ENCODE peak calls at places on chromosomes 16 and 17, in four cellular contexts. H is astrocyte, D is IMR-90, O is body of pancreas. K is an unnamed sample.
A peak's percentile ranks its signal among the peaks of the same experiment; 100 is the strongest.

GRCh38 chr17:29196784-29197515 is 16.8 kb upstream of the MYO18A start:
- DNase-seq in H (no peak), D (no peak), O (peak; percentile 6), K (no peak)

GRCh38 chr17:58525239-58525638 is 10.8 kb upstream of the MTMR4 start:
- DNase-seq in H (peak; percentile 85), D (peak; percentile 84), O (no peak), K (peak; percentile 97)

GRCh38 chr16:1487395-1488053 is 1.2 kb downstream of the PTX4 start:
- DNase-seq in H (no peak), D (no peak), O (no peak), K (no peak)

GRCh38 chr16:67884684-67885083 is at the start of gene NRN1L:
- DNase-seq in H (peak; percentile 70), D (peak; percentile 89), O (peak; percentile 55), K (peak; percentile 91)

GRCh38 chr16:4081577-4082021 is 34.6 kb downstream of the ADCY9 start:
- DNase-seq in H (no peak), D (peak; percentile 49), O (no peak), K (peak; percentile 10)

GRCh38 chr17:61634942-61635538 is 44.0 kb upstream of the NACA2 start:
- DNase-seq in H (no peak), D (no peak), O (no peak), K (no peak)

GRCh38 chr17:44794699-44795413 is 35.2 kb downstream of the GJC1 start:
- DNase-seq in H (peak; percentile 96), D (peak; percentile 99), O (no peak), K (peak; percentile 82)

GRCh38 chr16:71709231-71709781 is 15.2 kb downstream of the PHLPP2 start:
- DNase-seq in H (peak; percentile 80), D (peak; percentile 32), O (no peak), K (peak; percentile 29)

GRCh38 chr17:16407911-16408588 is 7.3 kb upstream of the TRPV2 start:
- DNase-seq in H (peak; percentile 26), D (peak; percentile 47), O (peak; percentile 43), K (peak; percentile 63)

GRCh38 chr17:72683506-72684404 is 408.7 kb downstream of the SLC39A11 start:
- DNase-seq in H (peak; percentile 95), D (peak; percentile 98), O (peak; percentile 17), K (peak; percentile 92)

GRCh38 chr16:69306031-69306430 is 5.1 kb upstream of the VPS4A start:
- DNase-seq in H (no peak), D (no peak), O (no peak), K (no peak)

GRCh38 chr17:77786090-77786489 is 172.4 kb upstream of the TNRC6C start:
- DNase-seq in H (no peak), D (no peak), O (no peak), K (no peak)

GRCh38 chr17:60106377-60107059 is 27.8 kb upstream of the HEATR6 start:
- DNase-seq in H (peak; percentile 59), D (peak; percentile 85), O (no peak), K (peak; percentile 51)

GRCh38 chr16:89051521-89052166 is 42.0 kb upstream of the ACSF3 start:
- DNase-seq in H (no peak), D (no peak), O (no peak), K (no peak)

GRCh38 chr16:87297918-87298631 is 19.1 kb downstream of the C16orf95 start:
- DNase-seq in H (no peak), D (peak; percentile 10), O (peak; percentile 32), K (peak; percentile 33)

GRCh38 chr16:12062343-12063003 is 85.9 kb downstream of the SNX29 start:
- DNase-seq in H (peak; percentile 80), D (peak; percentile 72), O (no peak), K (peak; percentile 84)

GRCh38 chr16:1152123-1152638 is 725 bp upstream of the CACNA1H start:
- DNase-seq in H (no peak), D (no peak), O (no peak), K (no peak)

GRCh38 chr17:82528484-82529265 is 9.1 kb downstream of the FOXK2 start:
- DNase-seq in H (peak; percentile 15), D (peak; percentile 24), O (peak; percentile 51), K (peak; percentile 30)

GRCh38 chr17:51121620-51122472 is 1.2 kb upstream of the SPAG9 start:
- DNase-seq in H (peak; percentile 90), D (peak; percentile 94), O (peak; percentile 91), K (peak; percentile 95)

GRCh38 chr17:56770427-56770826 is 63.3 kb downstream of the C17orf67 start:
- DNase-seq in H (no peak), D (no peak), O (no peak), K (no peak)

GRCh38 chr17:8436169-8436932 is 667 bp downstream of the NDEL1 start:
- DNase-seq in H (peak; percentile 54), D (peak; percentile 56), O (peak; percentile 74), K (peak; percentile 46)

GRCh38 chr17:72571813-72572396 is 451.1 kb downstream of the SOX9 start:
- DNase-seq in H (no peak), D (no peak), O (no peak), K (no peak)

GRCh38 chr16:5977329-5977728 is 879.7 kb upstream of the EEF2KMT start:
- DNase-seq in H (no peak), D (no peak), O (no peak), K (no peak)

GRCh38 chr17:46191332-46192210 is 1.7 kb downstream of the KANSL1 start:
- DNase-seq in H (no peak), D (no peak), O (no peak), K (peak; percentile 41)

GRCh38 chr17:59093702-59094231 is 12.9 kb downstream of the TRIM37 start:
- DNase-seq in H (peak; percentile 92), D (peak; percentile 97), O (peak; percentile 14), K (peak; percentile 98)

GRCh38 chr16:15618392-15618791 is 24.6 kb downstream of the MARF1 start:
- DNase-seq in H (peak; percentile 84), D (peak; percentile 81), O (no peak), K (peak; percentile 76)

GRCh38 chr17:54172654-54173316 is 350.1 kb downstream of the KIF2B start:
- DNase-seq in H (peak; percentile 0), D (no peak), O (peak; percentile 26), K (peak; percentile 35)

GRCh38 chr17:49787932-49788442 is 494 bp upstream of the KAT7 start:
- DNase-seq in H (no peak), D (no peak), O (no peak), K (no peak)

GRCh38 chr17:76000016-76000754 is 470 bp upstream of the CDK3 start:
- DNase-seq in H (no peak), D (peak; percentile 16), O (peak; percentile 67), K (peak; percentile 40)

GRCh38 chr17:9032583-9032982 is 11.3 kb downstream of the NTN1 start:
- DNase-seq in H (no peak), D (no peak), O (no peak), K (no peak)

GRCh38 chr17:40111221-40112128 is 10.3 kb upstream of the MSL1 start:
- DNase-seq in H (peak; percentile 98), D (peak; percentile 97), O (peak; percentile 94), K (peak; percentile 99)

GRCh38 chr17:60960398-60961065 is 282.9 kb downstream of the BCAS3 start:
- DNase-seq in H (no peak), D (no peak), O (no peak), K (no peak)

GRCh38 chr17:49836111-49837030 is 11.5 kb downstream of the TAC4 start:
- DNase-seq in H (peak; percentile 84), D (peak; percentile 68), O (no peak), K (peak; percentile 87)

GRCh38 chr17:39769974-39770587 is 32.3 kb downstream of the GRB7 start:
- DNase-seq in H (peak; percentile 75), D (peak; percentile 32), O (no peak), K (no peak)

GRCh38 chr17:56112086-56112485 is 41.2 kb upstream of the ANKFN1 start:
- DNase-seq in H (peak; percentile 83), D (peak; percentile 64), O (no peak), K (peak; percentile 1)

GRCh38 chr17:7224110-7224509 is 4.4 kb downstream of the ACADVL start:
- DNase-seq in H (no peak), D (no peak), O (no peak), K (no peak)
- H3K4me3 ChIP-seq in H (no peak overlapping the region), D (no peak overlapping the region), O (no peak overlapping the region), K (no peak overlapping the region)

GRCh38 chr17:41599680-41600079 is 12.9 kb downstream of the KRT16 start:
- DNase-seq in H (no peak), D (no peak), O (no peak), K (no peak)
- H3K4me3 ChIP-seq in H (no peak overlapping the region), D (no peak overlapping the region), O (no peak overlapping the region), K (no peak overlapping the region)

GRCh38 chr17:7024402-7024785 is 1.5 kb downstream of the BCL6B start:
- DNase-seq in H (no peak), D (no peak), O (no peak), K (no peak)

GRCh38 chr17:7020894-7021664 is 1.8 kb upstream of the BCL6B start:
- DNase-seq in H (no peak), D (no peak), O (no peak), K (no peak)

GRCh38 chr17:7023576-7024401 is 939 bp downstream of the BCL6B start:
- DNase-seq in H (peak; percentile 58), D (peak; percentile 70), O (peak; percentile 93), K (peak; percentile 92)

GRCh38 chr17:7021993-7022778 is 664 bp upstream of the BCL6B start:
- DNase-seq in H (no peak), D (peak; percentile 36), O (peak; percentile 80), K (peak; percentile 70)

GRCh38 chr17:7022791-7023571 is at the start of gene BCL6B:
- DNase-seq in H (no peak), D (no peak), O (no peak), K (no peak)
- H3K4me3 ChIP-seq in H (peak within 1 kb of the TSS; percentile 35), D (peak within 1 kb of the TSS; percentile 18), O (no peak within 1 kb of the TSS), K (peak within 1 kb of the TSS; percentile 39)

DNA sequence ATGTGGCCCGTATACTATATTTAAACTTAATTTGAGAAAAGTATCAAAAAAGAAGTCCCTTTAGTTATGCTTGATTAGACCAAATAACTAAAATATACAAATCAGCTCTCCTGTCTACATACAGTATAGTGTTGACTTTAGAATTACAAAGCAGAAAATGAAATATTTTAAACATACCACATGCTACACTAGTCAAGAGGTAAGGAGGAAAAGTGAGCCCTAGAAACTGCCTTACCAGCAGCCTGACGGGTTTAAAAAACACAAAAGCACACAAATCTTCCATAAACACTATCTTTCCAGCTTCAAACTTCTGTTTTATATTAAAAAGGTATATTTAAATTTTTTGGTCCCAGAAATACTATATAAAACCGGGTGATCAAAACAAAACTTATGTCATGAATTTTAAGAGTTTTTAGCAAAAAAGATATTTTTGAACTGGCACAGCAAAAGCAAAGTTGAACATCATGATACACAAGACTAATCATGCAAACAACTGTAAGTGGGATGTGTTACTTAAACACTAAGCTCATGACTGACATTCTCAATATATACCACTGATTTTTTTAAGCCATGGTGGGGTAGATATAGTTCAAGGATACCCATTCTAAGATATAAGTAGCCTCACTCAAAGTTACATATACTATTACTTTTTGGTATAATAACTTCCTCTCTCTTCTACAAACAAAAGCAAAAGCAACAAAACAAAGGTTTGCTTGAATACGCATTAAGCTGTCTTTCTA is 11.8 kb downstream of the KLHL10 start:
- DNase-seq in H (no peak), D (no peak), O (no peak), K (no peak)
- H3K4me3 ChIP-seq in H (no peak overlapping the region), D (no peak overlapping the region), O (no peak overlapping the region), K (no peak overlapping the region)

DNA sequence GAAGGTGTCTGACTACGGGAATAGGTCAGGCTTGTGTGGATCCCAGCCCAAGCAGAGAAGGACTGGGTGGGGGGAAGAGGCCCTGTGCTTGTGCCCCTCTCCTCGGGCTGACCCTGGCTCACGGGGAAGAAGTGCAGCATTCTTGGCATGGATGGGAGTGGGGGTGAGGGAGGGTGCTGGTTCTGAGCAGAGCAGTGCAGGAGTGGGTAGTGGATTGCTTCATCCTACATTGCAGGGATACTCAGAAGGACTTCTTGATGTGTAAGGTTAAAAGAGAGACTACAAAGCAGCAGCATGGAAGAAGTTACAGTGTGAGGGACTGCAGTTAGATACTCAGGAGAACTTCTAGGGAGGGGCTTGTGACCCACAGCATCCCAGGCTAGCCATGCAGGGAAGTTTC is 2.1 kb downstream of the ARHGAP23 start:
- DNase-seq in H (peak; percentile 47), D (peak; percentile 67), O (no peak), K (peak; percentile 74)
- H3K4me3 ChIP-seq in H (no peak overlapping the region), D (no peak overlapping the region), O (no peak overlapping the region), K (peak overlapping the region; percentile 17)

GRCh38 chr17:42111901-42112551 is 488 bp downstream of the DHX58 start:
- DNase-seq in H (no peak), D (peak; percentile 17), O (peak; percentile 56), K (peak; percentile 25)
- H3K4me3 ChIP-seq in H (no peak overlapping the region), D (peak overlapping the region; percentile 37), O (peak overlapping the region; percentile 17), K (peak overlapping the region; percentile 53)

K was measured in fibroblast of pulmonary artery.